ENCODE peak calls at places on chromosomes 16 and 17, in six cellular contexts. T, N, X, F, R and O are unnamed samples.
A peak's percentile ranks its signal among the peaks of the same experiment; 100 is the strongest.

GRCh38 chr16:71205482-71206131 is 24.9 kb downstream of the HYDIN start:
- DNase-seq in N (no peak), X (peak; percentile 44), F (no peak), T (no peak), R (no peak), O (no peak)

GRCh38 chr17:70239391-70239826 is 70.1 kb downstream of the KCNJ2 start:
- DNase-seq in F (no peak), T (no peak), R (no peak), X (no peak), N (no peak), O (no peak)

GRCh38 chr16:67672739-67673662 is 6.4 kb downstream of the C16orf86 start:
- DNase-seq in N (peak; percentile 50), R (peak; percentile 77), T (peak; percentile 14), X (peak; percentile 67), F (peak; percentile 47), O (peak; percentile 71)

GRCh38 chr16:15810411-15810810 is 46.4 kb downstream of the MYH11 start:
- DNase-seq in N (no peak), T (no peak), F (no peak), R (no peak), X (no peak), O (no peak)

GRCh38 chr17:69853533-69854262 is 221.3 kb upstream of the KCNJ16 start:
- DNase-seq in F (no peak), R (no peak), X (no peak), N (no peak), T (no peak), O (no peak)

GRCh38 chr16:57607676-57608461 is 20.6 kb upstream of the ADGRG1 start:
- DNase-seq in R (no peak), X (peak; percentile 18), T (no peak), F (no peak), N (no peak), O (no peak)

GRCh38 chr17:208429-208828 is 27.0 kb upstream of the DOC2B start:
- DNase-seq in X (no peak), R (no peak), N (no peak), F (no peak), T (no peak), O (no peak)

GRCh38 chr16:84286568-84287220 is 8.0 kb upstream of the WFDC1 start:
- DNase-seq in N (no peak), F (no peak), T (no peak), R (peak; percentile 51), X (no peak), O (peak; percentile 62)

GRCh38 chr17:1068356-1068755 is 71.4 kb downstream of the TIMM22 start:
- DNase-seq in N (no peak), X (peak; percentile 43), R (no peak), T (no peak), F (no peak), O (no peak)

GRCh38 chr16:51636913-51637743 is 486.1 kb upstream of the SALL1 start:
- DNase-seq in F (no peak), N (no peak), R (no peak), X (no peak), T (no peak), O (no peak)

GRCh38 chr16:4949986-4950385 is 8.1 kb upstream of the SEC14L5 start:
- DNase-seq in F (no peak), T (no peak), N (no peak), X (no peak), R (no peak), O (no peak)

GRCh38 chr17:8161289-8162231 is 1.2 kb downstream of the VAMP2 start:
- DNase-seq in F (no peak), R (no peak), T (no peak), N (no peak), X (no peak), O (no peak)

GRCh38 chr17:41718287-41718645 is 6.1 kb downstream of the GAST start:
- DNase-seq in X (peak; percentile 65), T (no peak), N (no peak), R (no peak), F (no peak), O (no peak)

GRCh38 chr17:7755095-7755890 is 37.7 kb downstream of the DNAH2 start:
- DNase-seq in N (no peak), R (no peak), T (no peak), X (no peak), F (no peak), O (no peak)

GRCh38 chr17:32256012-32256694 is 9.5 kb upstream of the RHBDL3 start:
- DNase-seq in N (no peak), F (no peak), X (no peak), R (no peak), T (no peak), O (no peak)

GRCh38 chr17:67484261-67484660 is 107.2 kb downstream of the PITPNC1 start:
- DNase-seq in X (no peak), N (no peak), T (no peak), R (no peak), F (no peak), O (no peak)

GRCh38 chr16:63050391-63050790 is 1014.2 kb upstream of the CDH8 start:
- DNase-seq in R (no peak), T (no peak), F (no peak), N (no peak), X (no peak), O (no peak)

GRCh38 chr17:352421-353212 is at the start of gene RPH3AL:
- DNase-seq in F (no peak), X (no peak), R (no peak), N (no peak), T (no peak), O (peak; percentile 79)

GRCh38 chr16:53666816-53667415 is 36.7 kb downstream of the RPGRIP1L start:
- DNase-seq in T (peak; percentile 10), N (no peak), F (no peak), R (no peak), X (no peak), O (no peak)

GRCh38 chr16:20323591-20324117 is 3.7 kb downstream of the GP2 start:
- DNase-seq in N (no peak), F (no peak), R (no peak), T (no peak), X (no peak), O (no peak)

GRCh38 chr17:57720636-57721035 is 24.5 kb downstream of the CCDC182 start:
- DNase-seq in X (no peak), T (no peak), R (no peak), F (no peak), N (no peak), O (no peak)

GRCh38 chr17:53353919-53354351 is 468.8 kb upstream of the KIF2B start:
- DNase-seq in X (peak; percentile 44), R (no peak), T (no peak), F (no peak), N (no peak), O (no peak)

GRCh38 chr16:77569406-77569805 is 134.6 kb upstream of the ADAMTS18 start:
- DNase-seq in N (no peak), F (no peak), T (no peak), X (no peak), R (no peak), O (no peak)

GRCh38 chr17:69757794-69758430 is 317.1 kb upstream of the KCNJ16 start:
- DNase-seq in T (peak; percentile 36), N (no peak), X (no peak), R (no peak), F (no peak), O (no peak)

GRCh38 chr17:17822189-17822978 is 14.4 kb downstream of the SREBF1 start:
- DNase-seq in N (no peak), F (no peak), R (peak; percentile 75), T (no peak), X (peak; percentile 88), O (no peak)

GRCh38 chr17:35749560-35750412 is 3.3 kb downstream of the GAS2L2 start:
- DNase-seq in R (no peak), T (no peak), N (peak; percentile 44), X (no peak), F (no peak), O (no peak)

DNA sequence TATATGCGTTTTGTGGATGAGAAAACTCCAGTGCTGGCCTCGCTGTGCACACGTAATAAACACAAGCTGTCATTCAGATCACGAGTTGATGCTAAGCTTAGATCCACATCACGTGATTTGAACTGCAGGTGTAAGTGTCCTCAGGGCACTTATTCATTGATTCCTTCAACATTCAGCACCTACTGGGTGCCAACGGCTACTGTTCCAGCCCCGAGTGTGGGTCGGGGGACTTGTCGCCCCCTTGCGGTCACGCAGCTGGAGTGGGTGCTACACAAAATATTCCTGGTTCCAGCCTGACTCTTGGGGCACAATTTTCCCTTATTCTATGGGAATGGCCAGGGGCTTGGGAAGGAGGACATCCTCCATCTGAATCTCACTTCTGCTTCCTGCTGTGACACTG is 29.9 kb upstream of the GINS2 start:
- DNase-seq in F (peak; percentile 23), T (no peak), X (no peak), N (no peak), R (no peak), O (peak; percentile 77)
- TF ChIP-seq CTCF in F (peak; percentile 63), T (peak; percentile 46), X (no peak), N (peak; percentile 2), R (no peak), O (peak; percentile 76)

GRCh38 chr17:72657467-72658317 is 434.8 kb downstream of the SLC39A11 start:
- DNase-seq in R (no peak), N (no peak), T (no peak), X (no peak), F (no peak), O (peak; percentile 79)
- TF ChIP-seq CTCF in R (no peak), N (no peak), T (no peak), X (no peak), F (no peak), O (no peak)

GRCh38 chr17:19237389-19238166 is 412 bp downstream of the EPN2 start:
- DNase-seq in X (peak; percentile 52), F (no peak), T (no peak), N (no peak), R (peak; percentile 72), O (peak; percentile 8)
- TF ChIP-seq CTCF in X (peak; percentile 38), F (peak; percentile 37), T (no peak), N (no peak), R (peak; percentile 66), O (no peak)

GRCh38 chr16:25114121-25114520 is 2.6 kb downstream of the LCMT1 start:
- DNase-seq in T (no peak), N (no peak), F (no peak), X (no peak), R (no peak), O (no peak)
- TF ChIP-seq CTCF in T (no peak), N (no peak), F (no peak), X (no peak), R (no peak), O (no peak)

GRCh38 chr16:13919330-13919682 is 648 bp upstream of the ERCC4 start:
- DNase-seq in T (no peak), F (no peak), X (no peak), R (peak; percentile 38), N (no peak), O (peak; percentile 40)
- TF ChIP-seq CTCF in T (peak; percentile 21), F (no peak), X (no peak), R (no peak), N (no peak), O (no peak)

GRCh38 chr16:1706386-1707192 is 594 bp downstream of the MAPK8IP3 start:
- DNase-seq in N (peak; percentile 53), R (peak; percentile 43), X (no peak), F (no peak), T (no peak), O (no peak)

GRCh38 chr16:1708083-1708767 is 2.2 kb downstream of the MAPK8IP3 start:
- DNase-seq in X (no peak), R (no peak), F (no peak), N (no peak), T (no peak), O (no peak)

GRCh38 chr16:1705688-1706385 is at the start of gene MAPK8IP3:
- DNase-seq in T (no peak), F (peak; percentile 99), R (peak; percentile 93), N (peak; percentile 94), X (peak; percentile 94), O (peak; percentile 98)

GRCh38 chr16:1708768-1709180 is 2.8 kb downstream of the MAPK8IP3 start:
- DNase-seq in X (peak; percentile 78), T (no peak), R (no peak), F (no peak), N (no peak), O (no peak)

GRCh38 chr16:1707193-1707790 is 1.3 kb downstream of the MAPK8IP3 start:
- DNase-seq in X (no peak), F (no peak), T (no peak), N (no peak), R (no peak), O (no peak)
- TF ChIP-seq CTCF in X (no peak), F (no peak), T (no peak), N (no peak), R (no peak), O (no peak)